ENCODE peak calls at places on chromosomes 13 and 19, in nine cellular contexts. K is IMR-90, W is kidney epithelial cell, V is lower lobe of right lung, I is A673, B is cardiac muscle cell, O is omental fat pad, L is mammary epithelial cell, D is lower leg skin. E is an unnamed sample.

GRCh38 chr19:5407356-5407755 is 47.9 kb upstream of the ZNRF4 start:
- DNase-seq in K (peak), V (no peak), L (peak), O (no peak), W (no peak), B (no peak), I (peak), D (no peak), E (no peak)

GRCh38 chr19:29525901-29526729 is at the start of gene VSTM2B:
- DNase-seq in D (no peak), I (no peak), W (no peak), V (peak), K (no peak), L (no peak), B (no peak), O (no peak), E (no peak)

GRCh38 chr19:49889687-49890348 is 6.9 kb downstream of the IL4I1 start:
- DNase-seq in I (peak), V (peak), K (peak), D (no peak), W (no peak), L (peak), B (peak), O (peak), E (peak)

GRCh38 chr19:39941615-39942507 is 7.4 kb upstream of the FCGBP start:
- DNase-seq in D (peak), W (no peak), B (no peak), O (no peak), I (peak), L (peak), V (no peak), K (peak), E (peak)

GRCh38 chr13:93361703-93362102 is 135.1 kb downstream of the GPC6 start:
- DNase-seq in I (no peak), B (no peak), V (no peak), K (peak), W (no peak), D (no peak), O (no peak), L (no peak), E (no peak)

GRCh38 chr19:46766569-46767317 is 20.5 kb upstream of the STRN4 start:
- DNase-seq in I (peak), B (peak), L (no peak), K (no peak), V (peak), W (no peak), O (no peak), D (no peak), E (peak)

GRCh38 chr19:44747739-44748425 is 626 bp upstream of the BCL3 start:
- DNase-seq in V (peak), I (peak), W (no peak), O (no peak), K (peak), L (peak), B (peak), D (peak), E (no peak)

GRCh38 chr13:111217661-111218060 is 102.6 kb downstream of the ARHGEF7 start:
- DNase-seq in V (peak), O (no peak), L (no peak), D (no peak), B (no peak), I (no peak), W (no peak), K (no peak), E (no peak)

GRCh38 chr19:56953411-56953810 is 112.9 kb upstream of the PEG3 start:
- DNase-seq in I (no peak), K (no peak), L (no peak), O (no peak), W (no peak), V (no peak), D (no peak), B (no peak), E (no peak)

GRCh38 chr13:25249001-25249543 is 38.2 kb downstream of the MTMR6 start:
- DNase-seq in V (no peak), W (peak), L (peak), O (no peak), K (peak), D (no peak), I (peak), B (peak), E (peak)

GRCh38 chr13:24638096-24638495 is 42.1 kb upstream of the ATP12A start:
- DNase-seq in I (no peak), D (no peak), K (no peak), B (no peak), L (no peak), V (no peak), W (no peak), O (no peak), E (no peak)

GRCh38 chr13:114119196-114119595 is 13.2 kb downstream of the RASA3 start:
- DNase-seq in O (no peak), B (peak), L (peak), K (peak), W (peak), D (no peak), I (peak), V (peak), E (no peak)

GRCh38 chr13:40119852-40120251 is 464.4 kb downstream of the COG6 start:
- DNase-seq in K (no peak), D (no peak), W (no peak), L (no peak), O (no peak), B (no peak), I (no peak), V (no peak), E (no peak)

GRCh38 chr19:710767-711166 is 2.0 kb downstream of the PALM start:
- DNase-seq in K (no peak), I (no peak), L (no peak), D (no peak), O (no peak), V (no peak), W (no peak), B (no peak), E (no peak)

GRCh38 chr19:8695911-8696310 is 2.7 kb downstream of the ACTL9 start:
- DNase-seq in L (no peak), B (no peak), I (no peak), K (no peak), D (no peak), V (no peak), W (no peak), O (no peak), E (no peak)

GRCh38 chr13:31011193-31011860 is 78.9 kb downstream of the TEX26 start:
- DNase-seq in W (no peak), K (no peak), I (peak), L (no peak), O (no peak), B (no peak), V (no peak), D (no peak), E (no peak)

GRCh38 chr13:46168818-46169217 is 13.2 kb downstream of the LCP1 start:
- DNase-seq in B (no peak), D (no peak), I (no peak), L (no peak), O (no peak), W (no peak), V (no peak), K (no peak), E (no peak)

GRCh38 chr13:98345103-98345899 is 168.2 kb upstream of the RNF113B start:
- DNase-seq in I (no peak), V (no peak), K (no peak), L (no peak), B (no peak), W (no peak), O (no peak), D (no peak), E (no peak)
- TF ChIP-seq CTCF in I (no peak), V (no peak), K (no peak), L (no peak), B (no peak), W (no peak), O (no peak), D (no peak), E (no peak)

GRCh38 chr13:95367309-95367843 is 66.1 kb upstream of the ABCC4 start:
- DNase-seq in D (no peak), I (peak), W (no peak), K (no peak), O (no peak), L (no peak), B (no peak), V (no peak), E (no peak)

DNA sequence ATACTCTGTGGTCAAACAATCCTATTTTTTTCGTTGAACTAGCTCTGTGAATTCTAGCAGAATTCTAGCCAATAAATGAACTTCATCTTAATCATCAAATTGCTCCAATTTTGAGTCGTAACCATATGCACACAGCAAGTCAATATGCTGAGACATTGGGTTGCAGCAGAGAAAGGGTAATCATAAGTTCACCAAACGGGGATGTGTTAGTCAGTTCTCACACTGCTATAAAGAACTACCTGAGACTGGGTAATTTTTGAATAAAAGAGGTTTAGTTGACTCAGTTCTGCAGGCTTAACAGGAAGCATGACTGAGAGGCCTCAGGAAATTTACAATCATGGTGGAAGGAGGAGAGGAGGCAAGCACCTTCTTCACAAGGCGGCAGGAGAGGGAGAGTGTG is 67.7 kb upstream of the ABCC4 start:
- DNase-seq in I (no peak), K (no peak), W (no peak), V (no peak), D (no peak), O (no peak), L (no peak), B (no peak), E (no peak)
- TF ChIP-seq CTCF in I (no peak), K (no peak), W (no peak), V (no peak), D (no peak), O (no peak), L (no peak), B (no peak), E (no peak)

DNA sequence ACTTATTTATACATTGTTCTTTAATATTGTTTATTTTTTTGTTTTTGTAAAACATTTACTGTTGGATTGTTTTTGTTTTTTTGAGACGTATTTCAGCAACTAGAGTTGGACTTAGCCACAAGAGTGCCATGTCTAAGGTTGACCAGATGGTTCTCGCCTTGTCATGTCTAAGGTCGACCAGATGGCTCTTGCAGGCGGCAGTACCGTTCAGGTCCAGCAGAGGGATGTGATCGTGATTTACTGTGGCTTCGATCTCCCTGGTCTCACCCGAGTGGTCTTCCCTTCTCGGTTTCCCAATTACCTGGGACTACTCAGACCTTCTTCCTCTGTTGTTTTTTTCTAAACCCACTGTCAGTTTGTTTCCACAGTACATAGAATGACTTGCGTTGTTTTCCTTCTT is 1438.6 kb downstream of the UQCRFS1 start:
- DNase-seq in L (no peak), B (no peak), O (no peak), W (no peak), D (no peak), K (no peak), V (no peak), I (peak), E (no peak)
- TF ChIP-seq CTCF in L (peak), B (peak), O (no peak), W (peak), D (no peak), K (no peak), V (no peak), I (peak), E (no peak)

GRCh38 chr13:91308299-91308698 is 39.2 kb upstream of the MIR17HG start:
- DNase-seq in O (no peak), K (no peak), V (no peak), I (peak), D (no peak), B (no peak), W (no peak), L (no peak), E (no peak)
- TF ChIP-seq CTCF in O (no peak), K (peak), V (no peak), I (peak), D (no peak), B (peak), W (peak), L (peak), E (peak)

DNA sequence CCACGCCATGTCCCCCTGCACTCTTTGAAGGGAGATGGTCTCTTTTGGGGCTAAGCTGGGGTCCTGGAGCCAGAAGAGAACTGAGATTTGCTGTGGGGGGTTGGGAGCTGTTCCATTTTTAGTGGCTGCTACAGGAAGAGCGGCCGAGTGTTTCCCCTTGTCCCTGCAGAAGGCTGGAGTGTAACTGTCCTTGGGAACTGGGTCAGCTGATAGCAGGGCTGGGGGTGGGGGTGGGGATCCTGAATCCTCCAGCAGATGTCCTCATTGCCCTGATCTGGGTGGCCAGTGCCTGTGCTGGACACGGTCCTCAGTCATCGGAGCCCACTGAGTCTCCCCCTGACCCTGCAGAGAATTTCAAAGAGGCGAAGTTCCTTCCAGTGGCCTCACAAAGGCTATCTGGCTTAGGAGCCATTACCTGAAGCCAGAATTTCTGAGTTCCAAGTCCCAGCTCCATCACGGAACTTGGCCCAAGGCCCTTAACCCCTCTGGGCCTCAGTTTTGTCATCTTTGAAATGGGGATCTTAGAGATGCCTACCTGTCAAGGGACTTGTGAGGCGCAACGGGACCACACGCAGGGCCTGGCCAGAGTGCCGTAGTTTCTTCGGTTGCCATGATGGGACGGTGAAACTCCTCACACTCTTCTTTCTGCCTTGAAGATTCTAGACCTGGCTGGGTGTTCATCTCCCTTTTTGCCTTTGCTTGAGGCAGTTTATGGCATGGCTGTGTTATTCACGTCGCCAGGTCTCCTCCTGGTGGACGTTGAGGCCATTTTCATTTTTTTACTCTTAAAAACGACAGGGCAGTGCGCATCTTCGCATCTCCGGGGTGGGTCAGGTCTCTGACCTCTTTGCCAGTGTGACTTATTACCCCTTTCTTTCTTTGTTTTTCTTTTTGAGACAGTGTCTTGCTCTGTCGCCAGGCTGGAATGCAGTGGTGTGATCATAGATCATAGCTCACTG is 51.9 kb downstream of the DNM2 start:
- DNase-seq in I (no peak), L (no peak), B (peak), W (no peak), K (peak), D (peak), O (no peak), V (no peak), E (no peak)
- TF ChIP-seq CTCF in I (no peak), L (no peak), B (peak), W (peak), K (peak), D (no peak), O (no peak), V (no peak), E (no peak)

DNA sequence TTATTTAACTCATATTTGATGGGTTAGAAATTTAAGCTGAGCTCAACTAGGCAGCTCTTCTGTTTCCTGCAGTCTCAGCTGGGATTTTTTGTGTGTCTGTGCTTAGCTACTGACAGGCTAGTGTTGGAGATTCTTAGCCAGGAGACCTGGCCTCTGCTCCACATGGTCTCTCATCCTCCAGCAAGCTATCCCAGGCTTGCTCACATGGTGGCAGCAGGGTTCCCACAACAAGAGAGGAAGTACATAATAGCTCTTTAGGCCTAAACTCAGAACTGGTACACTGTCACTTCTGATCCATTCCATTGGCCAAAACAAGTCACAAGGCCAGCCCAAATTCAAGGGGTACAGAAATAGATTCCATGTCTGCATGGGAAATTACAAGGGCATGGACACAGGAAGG is 406.2 kb downstream of the SUCLA2 start:
- DNase-seq in D (no peak), L (peak), I (no peak), V (no peak), B (no peak), O (no peak), W (no peak), K (peak), E (no peak)
- TF ChIP-seq CTCF in D (no peak), L (peak), I (peak), V (no peak), B (no peak), O (no peak), W (peak), K (no peak), E (peak)

DNA sequence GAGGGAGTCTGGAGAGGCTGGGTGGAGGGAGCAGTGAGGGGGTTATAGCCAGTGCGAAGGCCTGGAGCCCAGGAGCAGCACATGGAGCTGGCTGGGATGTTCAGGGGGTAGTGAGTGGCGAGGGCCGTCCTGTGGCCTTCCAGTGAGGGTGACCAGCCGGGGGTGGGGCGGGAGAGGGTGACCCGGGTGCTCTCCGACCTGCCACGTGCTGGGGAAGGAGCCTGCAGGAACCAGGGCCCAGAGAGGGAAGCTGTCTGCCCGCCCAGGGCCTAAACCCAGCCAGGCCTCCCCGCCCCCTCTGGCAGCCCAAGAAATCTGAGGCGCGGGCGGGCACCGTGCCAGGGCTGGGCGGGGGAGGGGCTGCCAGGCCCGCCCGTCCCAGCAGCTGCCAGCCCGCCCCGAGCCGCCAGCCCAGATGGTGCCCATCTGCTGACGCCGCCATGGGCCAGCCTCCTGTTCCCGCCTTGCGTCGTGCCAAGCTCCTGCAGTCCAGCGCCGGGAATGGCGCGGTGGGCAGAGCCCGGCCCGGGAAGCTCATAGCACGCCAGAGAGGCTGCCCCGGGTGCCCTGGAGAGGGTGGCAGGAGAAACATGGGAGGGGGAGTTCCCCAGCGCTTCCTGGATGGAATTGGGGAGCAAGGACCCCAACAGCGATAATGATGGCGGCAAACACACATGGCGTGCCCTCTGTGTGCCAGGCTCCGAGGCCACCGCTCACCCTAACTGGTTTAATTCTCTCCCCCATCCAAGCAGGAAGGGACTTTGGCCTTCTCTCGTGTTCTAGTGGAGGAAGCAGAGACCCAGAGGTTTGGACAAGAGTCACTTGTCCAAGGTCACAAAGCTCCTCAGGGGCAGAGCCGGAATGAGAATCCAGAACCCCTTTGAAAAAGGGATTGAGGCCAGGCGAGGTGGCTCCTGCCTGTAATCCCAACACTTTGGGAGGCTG is 21.5 kb downstream of the NFIC start:
- DNase-seq in K (peak), L (peak), O (peak), B (no peak), D (peak), I (peak), W (no peak), V (peak), E (no peak)
- TF ChIP-seq CTCF in K (no peak), L (no peak), O (no peak), B (no peak), D (no peak), I (no peak), W (no peak), V (no peak), E (no peak)

GRCh38 chr13:49820591-49821215 is 28.2 kb upstream of the KPNA3 start:
- DNase-seq in K (no peak), V (no peak), B (no peak), O (no peak), W (no peak), D (no peak), L (no peak), I (no peak), E (no peak)

GRCh38 chr13:49821216-49821820 is 28.8 kb upstream of the KPNA3 start:
- DNase-seq in V (no peak), I (peak), B (no peak), D (no peak), O (no peak), L (no peak), K (no peak), W (no peak), E (no peak)
- TF ChIP-seq CTCF in V (no peak), I (peak), B (no peak), D (no peak), O (no peak), L (peak), K (no peak), W (no peak), E (peak)

GRCh38 chr13:38530492-38530891 is 156.4 kb upstream of the FREM2 start:
- DNase-seq in W (no peak), L (peak), D (no peak), K (peak), B (peak), I (peak), V (no peak), O (no peak), E (no peak)
- TF ChIP-seq CTCF in W (peak), L (peak), D (no peak), K (peak), B (peak), I (peak), V (no peak), O (no peak), E (peak)

E was measured in GM13977.